ENCODE peak calls at places on chromosomes 2 and 18, in four cellular contexts. One of them, this sample, is unnamed.

GRCh38 chr2:20653695-20654306 is 2.9 kb upstream of the HS1BP3 start:
- DNase-seq in H9: no peak
- DNase-seq in IMR-90: no peak
- DNase-seq in H1: no peak
- DNase-seq in this sample: no peak

GRCh38 chr18:892316-892715 is 12.4 kb upstream of the ADCYAP1 start:
- DNase-seq in H9: no peak
- DNase-seq in H1: no peak
- DNase-seq in IMR-90: no peak
- DNase-seq in this sample: no peak

GRCh38 chr2:64645014-64645418 is 8.7 kb downstream of the SERTAD2 start:
- DNase-seq in IMR-90: peak
- DNase-seq in H9: peak
- DNase-seq in H1: no peak
- DNase-seq in this sample: peak

GRCh38 chr2:33304032-33304864 is 172.2 kb upstream of the RASGRP3 start:
- DNase-seq in IMR-90: no peak
- DNase-seq in H9: no peak
- DNase-seq in H1: no peak
- DNase-seq in this sample: peak

GRCh38 chr2:106119074-106119473 is 75.0 kb downstream of the UXS1 start:
- DNase-seq in H1: no peak
- DNase-seq in IMR-90: no peak
- DNase-seq in H9: no peak
- DNase-seq in this sample: no peak

GRCh38 chr2:136305517-136306192 is 187.7 kb upstream of the CXCR4 start:
- DNase-seq in H1: no peak
- DNase-seq in IMR-90: no peak
- DNase-seq in H9: no peak
- DNase-seq in this sample: peak

GRCh38 chr2:150410809-150411208 is 76.7 kb downstream of the RND3 start:
- DNase-seq in H1: peak
- DNase-seq in IMR-90: peak
- DNase-seq in H9: peak
- DNase-seq in this sample: peak

GRCh38 chr18:51980101-51980500 is 359.9 kb upstream of the DCC start:
- DNase-seq in H9: no peak
- DNase-seq in IMR-90: no peak
- DNase-seq in H1: no peak
- DNase-seq in this sample: no peak

GRCh38 chr2:210007895-210008294 is 5.5 kb downstream of the RPE start:
- DNase-seq in H9: no peak
- DNase-seq in IMR-90: peak
- DNase-seq in H1: no peak
- DNase-seq in this sample: no peak

GRCh38 chr2:36967236-36967876 is 1.0 kb upstream of the STRN start:
- DNase-seq in H9: no peak
- DNase-seq in H1: no peak
- DNase-seq in IMR-90: no peak
- DNase-seq in this sample: peak

GRCh38 chr2:240416821-240417220 is 18.6 kb upstream of the GPC1 start:
- DNase-seq in H9: no peak
- DNase-seq in H1: no peak
- DNase-seq in IMR-90: no peak
- DNase-seq in this sample: no peak

GRCh38 chr2:119260636-119261497 is 37.2 kb downstream of the STEAP3 start:
- DNase-seq in H1: no peak
- DNase-seq in IMR-90: peak
- DNase-seq in H9: no peak
- DNase-seq in this sample: no peak

GRCh38 chr2:207896525-207897295 is 127.0 kb upstream of the FZD5 start:
- DNase-seq in H1: peak
- DNase-seq in H9: peak
- DNase-seq in IMR-90: no peak
- DNase-seq in this sample: peak

GRCh38 chr2:1622521-1623200 is 121.7 kb downstream of the PXDN start:
- DNase-seq in H1: no peak
- DNase-seq in IMR-90: no peak
- DNase-seq in H9: no peak
- DNase-seq in this sample: no peak

GRCh38 chr2:138364554-138365162 is 136.9 kb upstream of the SPOPL start:
- DNase-seq in IMR-90: peak
- DNase-seq in H1: no peak
- DNase-seq in H9: no peak
- DNase-seq in this sample: no peak

GRCh38 chr2:88751770-88752169 is 60.3 kb downstream of the RPIA start:
- DNase-seq in H1: no peak
- DNase-seq in IMR-90: no peak
- DNase-seq in H9: no peak
- DNase-seq in this sample: no peak

GRCh38 chr2:217127744-217128143 is 267.9 kb upstream of the TNP1 start:
- DNase-seq in H1: no peak
- DNase-seq in IMR-90: peak
- DNase-seq in H9: no peak
- DNase-seq in this sample: no peak
- H4K5ac ChIP-seq in H1: no peak
- H4K5ac ChIP-seq in IMR-90: peak
- H4K5ac ChIP-seq in H9: no peak
- H4K5ac ChIP-seq in this sample: no peak

GRCh38 chr2:8604262-8604661 is 77.6 kb upstream of the ID2 start:
- DNase-seq in H9: no peak
- DNase-seq in IMR-90: peak
- DNase-seq in H1: no peak
- DNase-seq in this sample: no peak
- H4K5ac ChIP-seq in H9: no peak
- H4K5ac ChIP-seq in IMR-90: no peak
- H4K5ac ChIP-seq in H1: no peak
- H4K5ac ChIP-seq in this sample: no peak

GRCh38 chr2:45192481-45192880 is 183.2 kb upstream of the SIX2 start:
- DNase-seq in IMR-90: no peak
- DNase-seq in H9: no peak
- DNase-seq in H1: no peak
- DNase-seq in this sample: no peak

GRCh38 chr2:45191972-45192371 is 182.7 kb upstream of the SIX2 start:
- DNase-seq in IMR-90: no peak
- DNase-seq in H1: no peak
- DNase-seq in H9: no peak
- DNase-seq in this sample: no peak

GRCh38 chr2:45192991-45193390 is 183.7 kb upstream of the SIX2 start:
- DNase-seq in H9: no peak
- DNase-seq in IMR-90: no peak
- DNase-seq in H1: no peak
- DNase-seq in this sample: no peak

GRCh38 chr2:45191096-45191863 is 182.0 kb upstream of the SIX2 start:
- DNase-seq in H1: no peak
- DNase-seq in H9: no peak
- DNase-seq in IMR-90: peak
- DNase-seq in this sample: no peak

DNA sequence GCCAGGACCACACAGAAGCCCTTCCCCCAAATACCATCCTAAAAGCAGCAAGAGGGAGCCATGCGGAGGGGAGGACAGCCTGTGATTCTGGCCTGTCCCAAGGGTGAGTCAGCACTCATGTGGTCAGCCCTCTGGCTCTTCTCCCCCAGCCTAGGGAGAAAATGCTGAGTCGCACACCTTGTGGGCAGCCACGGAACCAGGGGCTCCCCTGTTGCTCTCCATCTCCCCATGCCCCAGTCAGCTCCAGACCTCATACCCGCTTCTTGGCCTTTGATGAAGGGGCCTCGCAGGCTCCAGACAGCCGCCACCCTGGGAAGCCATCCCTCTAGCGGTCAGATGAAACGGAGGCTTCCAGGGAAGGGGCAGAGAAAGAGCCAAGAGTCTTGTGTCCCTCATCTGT is 181.2 kb upstream of the SIX2 start:
- DNase-seq in H1: no peak
- DNase-seq in IMR-90: peak
- DNase-seq in H9: peak
- DNase-seq in this sample: peak
- H4K5ac ChIP-seq in H1: no peak
- H4K5ac ChIP-seq in IMR-90: no peak
- H4K5ac ChIP-seq in H9: no peak
- H4K5ac ChIP-seq in this sample: no peak

GRCh38 chr2:236942554-236942953 is 143.1 kb upstream of the COPS8 start:
- DNase-seq in H9: no peak
- DNase-seq in H1: no peak
- DNase-seq in IMR-90: no peak
- DNase-seq in this sample: no peak
- H4K5ac ChIP-seq in H9: no peak
- H4K5ac ChIP-seq in H1: no peak
- H4K5ac ChIP-seq in IMR-90: no peak
- H4K5ac ChIP-seq in this sample: no peak

DNA sequence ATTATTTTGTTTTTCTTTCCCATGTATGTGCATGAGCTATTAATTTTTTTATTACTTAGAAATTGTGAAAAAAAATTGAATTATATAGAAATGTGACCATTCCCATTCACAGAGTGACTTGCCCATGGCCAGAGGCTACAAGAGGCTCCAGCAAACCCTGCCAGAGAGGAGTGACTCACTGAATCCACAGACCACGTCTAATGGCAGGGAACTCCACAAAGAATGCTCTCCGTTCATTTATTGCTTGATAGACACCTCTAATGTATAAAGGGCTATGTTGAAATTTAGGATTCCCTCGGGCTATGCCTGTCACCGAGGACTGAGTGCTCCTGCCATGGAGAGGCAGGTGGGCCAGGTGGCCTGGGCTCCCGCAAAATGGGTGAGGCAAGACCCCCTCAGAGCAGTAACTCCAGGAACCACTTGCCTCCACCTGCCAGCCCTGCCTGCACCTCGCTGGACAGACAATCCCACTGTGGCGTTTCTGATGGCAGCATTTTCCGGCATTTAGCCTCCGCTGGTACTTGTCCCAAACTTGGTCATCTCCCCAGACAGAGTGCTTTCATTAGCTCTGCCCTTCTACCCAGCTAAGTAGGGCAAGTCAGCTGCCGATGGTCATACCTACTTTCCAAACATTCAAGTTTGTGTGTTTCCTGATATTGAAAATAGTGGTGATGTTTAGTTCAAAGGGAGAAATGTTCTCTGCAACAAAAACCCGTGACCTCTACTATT is 200.3 kb downstream of the PRKCE start:
- DNase-seq in H1: no peak
- DNase-seq in H9: no peak
- DNase-seq in IMR-90: peak
- DNase-seq in this sample: no peak
- H4K5ac ChIP-seq in H1: no peak
- H4K5ac ChIP-seq in H9: no peak
- H4K5ac ChIP-seq in IMR-90: no peak
- H4K5ac ChIP-seq in this sample: no peak

This sample was measured in mesendoderm.